ENCODE peak calls at places on chromosome 10, in six cellular contexts. G is ovary, C is stomach, P is PC-3, E is right cardiac atrium, L is osteoblast. A is an unnamed sample.

GRCh38 chr10:30403494-30403893 is 30.5 kb upstream of the MAP3K8 start:
- DNase-seq in L (no peak), C (no peak), P (no peak), E (no peak), G (no peak), A (no peak)

GRCh38 chr10:120987359-120987758 is 136.2 kb downstream of the WDR11 start:
- DNase-seq in P (no peak), C (no peak), G (no peak), L (no peak), E (no peak), A (no peak)

GRCh38 chr10:3783721-3784432 is 1.1 kb downstream of the KLF6 start:
- DNase-seq in E (peak; percentile 88), G (peak; percentile 71), P (peak; percentile 70), L (peak; percentile 58), C (peak; percentile 61), A (peak; percentile 75)

GRCh38 chr10:79312601-79313187 is 34.6 kb upstream of the PPIF start:
- DNase-seq in C (no peak), P (no peak), L (peak; percentile 45), G (no peak), E (no peak), A (no peak)

GRCh38 chr10:133438711-133439273 is 14.4 kb upstream of the SPRN start:
- DNase-seq in P (peak; percentile 63), G (no peak), E (peak; percentile 28), C (no peak), L (peak; percentile 91), A (no peak)

GRCh38 chr10:112338957-112339356 is 35.0 kb upstream of the ACSL5 start:
- DNase-seq in G (no peak), L (no peak), P (no peak), C (no peak), E (no peak), A (no peak)

GRCh38 chr10:18223898-18224297 is 83.7 kb downstream of the CACNB2 start:
- DNase-seq in C (no peak), E (no peak), P (no peak), L (no peak), G (no peak), A (no peak)

GRCh38 chr10:44064317-44064716 is 320.6 kb downstream of the CXCL12 start:
- DNase-seq in E (no peak), P (no peak), L (no peak), G (no peak), C (no peak), A (no peak)

GRCh38 chr10:30765022-30765610 is 135.6 kb upstream of the LYZL2 start:
- DNase-seq in L (no peak), P (no peak), C (no peak), E (no peak), G (no peak), A (no peak)

GRCh38 chr10:82813856-82814255 is 938.9 kb downstream of the NRG3 start:
- DNase-seq in P (no peak), C (peak; percentile 32), E (no peak), G (no peak), L (no peak), A (no peak)

GRCh38 chr10:103278862-103279298 is 1.9 kb downstream of the INA start:
- DNase-seq in E (peak; percentile 76), C (peak; percentile 35), L (peak; percentile 76), G (peak; percentile 27), P (peak; percentile 41), A (peak; percentile 68)

GRCh38 chr10:87659571-87660483 is at the start of gene PAPSS2:
- DNase-seq in E (peak; percentile 89), G (peak; percentile 60), L (peak; percentile 84), C (peak; percentile 53), P (peak; percentile 53), A (peak; percentile 60)

GRCh38 chr10:34643620-34644019 is 171.5 kb downstream of the PARD3 start:
- DNase-seq in C (no peak), E (no peak), P (no peak), L (no peak), G (no peak), A (no peak)

GRCh38 chr10:69362471-69362954 is 54.2 kb downstream of the TACR2 start:
- DNase-seq in E (peak; percentile 92), C (peak; percentile 61), L (peak; percentile 95), P (peak; percentile 94), G (no peak), A (no peak)

GRCh38 chr10:98309366-98310355 is 41.7 kb upstream of the LOXL4 start:
- DNase-seq in G (peak; percentile 77), P (peak; percentile 73), C (peak; percentile 66), L (peak; percentile 94), E (peak; percentile 87), A (peak; percentile 84)

GRCh38 chr10:72851524-72851923 is 42.0 kb upstream of the OIT3 start:
- DNase-seq in L (no peak), G (no peak), P (no peak), E (no peak), C (no peak), A (no peak)

GRCh38 chr10:93916257-93917063 is 22.7 kb downstream of the SLC35G1 start:
- DNase-seq in G (no peak), C (no peak), L (no peak), P (peak; percentile 71), E (no peak), A (no peak)

GRCh38 chr10:132063432-132063831 is 2.3 kb upstream of the JAKMIP3 start:
- DNase-seq in E (no peak), P (no peak), G (no peak), L (no peak), C (no peak), A (no peak)

GRCh38 chr10:50375051-50375452 is 123.7 kb upstream of the ASAH2 start:
- DNase-seq in C (no peak), E (no peak), G (no peak), L (no peak), P (peak; percentile 99), A (no peak)

GRCh38 chr10:30756151-30756550 is 126.6 kb upstream of the LYZL2 start:
- DNase-seq in E (no peak), L (no peak), C (no peak), P (no peak), G (no peak), A (no peak)

GRCh38 chr10:16843252-16843870 is 26.1 kb upstream of the RSU1 start:
- DNase-seq in P (peak; percentile 83), L (peak; percentile 77), E (no peak), C (no peak), G (no peak), A (no peak)

GRCh38 chr10:55368467-55368866 is 567.4 kb upstream of the PCDH15 start:
- DNase-seq in C (no peak), E (no peak), P (no peak), G (no peak), L (no peak), A (no peak)

GRCh38 chr10:20254078-20254477 is 437.8 kb downstream of the PLXDC2 start:
- DNase-seq in C (no peak), P (no peak), E (no peak), G (no peak), L (no peak), A (peak; percentile 23)

GRCh38 chr10:101282937-101283336 is 53.7 kb upstream of the LBX1 start:
- DNase-seq in E (no peak), G (no peak), C (no peak), L (peak; percentile 61), P (no peak), A (no peak)
- H3K4me1 ChIP-seq in E (no peaks in the 10 kb centered on the region), G (peaks cover 2% of the 10 kb centered on the region), C (peaks cover 5% of the 10 kb centered on the region), L (no peaks in the 10 kb centered on the region), P (peaks cover 3% of the 10 kb centered on the region), A (peaks cover 6% of the 10 kb centered on the region)

GRCh38 chr10:13758761-13759160 is 172.0 kb downstream of the PRPF18 start:
- DNase-seq in E (no peak), P (no peak), L (no peak), C (no peak), G (no peak), A (no peak)
- H3K27me3 ChIP-seq in E (no peaks in the 10 kb centered on the region), P (no peaks in the 10 kb centered on the region), L (no peaks in the 10 kb centered on the region), C (no peaks in the 10 kb centered on the region), G (no peaks in the 10 kb centered on the region), A (no peaks in the 10 kb centered on the region)

GRCh38 chr10:127150136-127150535 is 46.3 kb downstream of the INSYN2A start:
- DNase-seq in G (no peak), P (peak; percentile 55), L (peak; percentile 77), E (no peak), C (no peak), A (no peak)

GRCh38 chr10:127151541-127151940 is 44.9 kb downstream of the INSYN2A start:
- DNase-seq in C (no peak), G (no peak), L (no peak), E (no peak), P (peak; percentile 51), A (no peak)

GRCh38 chr10:127149613-127150081 is 46.7 kb downstream of the INSYN2A start:
- DNase-seq in E (no peak), L (no peak), P (no peak), G (no peak), C (no peak), A (no peak)

GRCh38 chr10:127153166-127153565 is 43.2 kb downstream of the INSYN2A start:
- DNase-seq in C (no peak), P (no peak), E (no peak), L (no peak), G (no peak), A (no peak)

GRCh38 chr10:127151981-127152699 is 44.3 kb downstream of the INSYN2A start:
- DNase-seq in G (no peak), C (no peak), E (no peak), P (peak; percentile 54), L (peak; percentile 53), A (no peak)
- H3K4me1 ChIP-seq in G (peaks cover 4% of the 10 kb centered on the region), C (no peaks in the 10 kb centered on the region), E (peaks cover 2% of the 10 kb centered on the region), P (peaks cover 53% of the 10 kb centered on the region), L (peaks cover 69% of the 10 kb centered on the region), A (peaks cover 4% of the 10 kb centered on the region)

GRCh38 chr10:22323538-22324305 is 2.8 kb downstream of the BMI1 start:
- DNase-seq in C (no peak), P (peak; percentile 29), G (no peak), E (no peak), L (no peak), A (no peak)

GRCh38 chr10:22321831-22322662 is 1.1 kb downstream of the BMI1 start:
- DNase-seq in P (no peak), L (peak; percentile 91), G (peak; percentile 22), E (peak; percentile 74), C (no peak), A (no peak)

GRCh38 chr10:22321156-22321711 is 335 bp downstream of the BMI1 start:
- DNase-seq in E (peak; percentile 88), P (peak; percentile 70), G (peak; percentile 57), C (peak; percentile 57), L (peak; percentile 98), A (no peak)

GRCh38 chr10:22324413-22324812 is 3.5 kb downstream of the BMI1 start:
- DNase-seq in L (peak; percentile 77), P (peak; percentile 9), C (no peak), G (no peak), E (no peak), A (no peak)

GRCh38 chr10:22322663-22323160 is 1.8 kb downstream of the BMI1 start:
- DNase-seq in P (peak; percentile 11), G (no peak), C (no peak), L (no peak), E (no peak), A (no peak)
- H3K27me3 ChIP-seq in P (no peaks in the 10 kb centered on the region), G (no peaks in the 10 kb centered on the region), C (no peaks in the 10 kb centered on the region), L (peaks cover 29% of the 10 kb centered on the region), E (no peaks in the 10 kb centered on the region), A (no peaks in the 10 kb centered on the region)

A was measured in testis.